ENCODE peak calls at places on chromosomes 1 and 21, in seven cellular contexts. One of them, this sample, is unnamed.

GRCh38 chr1:16226495-16227179 is 10.3 kb downstream of the CPLANE2 start:
- DNase-seq in retinal pigment epithelial cell: no peak
- DNase-seq in fibroblast of mammary gland: no peak
- DNase-seq in GM23248: peak
- DNase-seq in adrenal gland: peak
- DNase-seq in choroid plexus epithelial cell: peak
- DNase-seq in caudate nucleus: peak
- DNase-seq in this sample: no peak

GRCh38 chr1:19529570-19530145 is 44.3 kb upstream of the CAPZB start:
- DNase-seq in fibroblast of mammary gland: no peak
- DNase-seq in GM23248: no peak
- DNase-seq in caudate nucleus: no peak
- DNase-seq in retinal pigment epithelial cell: no peak
- DNase-seq in adrenal gland: no peak
- DNase-seq in choroid plexus epithelial cell: no peak
- DNase-seq in this sample: no peak

GRCh38 chr1:94416901-94417701 is 1.1 kb upstream of the ABCD3 start:
- DNase-seq in choroid plexus epithelial cell: peak
- DNase-seq in fibroblast of mammary gland: peak
- DNase-seq in GM23248: peak
- DNase-seq in adrenal gland: peak
- DNase-seq in retinal pigment epithelial cell: peak
- DNase-seq in caudate nucleus: peak
- DNase-seq in this sample: peak

GRCh38 chr21:32257952-32258785 is 20.7 kb downstream of the MIS18A start:
- DNase-seq in retinal pigment epithelial cell: no peak
- DNase-seq in GM23248: peak
- DNase-seq in fibroblast of mammary gland: peak
- DNase-seq in caudate nucleus: peak
- DNase-seq in adrenal gland: peak
- DNase-seq in choroid plexus epithelial cell: peak
- DNase-seq in this sample: peak

GRCh38 chr1:172070055-172070454 is 228.8 kb downstream of the DNM3 start:
- DNase-seq in caudate nucleus: no peak
- DNase-seq in GM23248: no peak
- DNase-seq in adrenal gland: no peak
- DNase-seq in retinal pigment epithelial cell: no peak
- DNase-seq in choroid plexus epithelial cell: no peak
- DNase-seq in fibroblast of mammary gland: peak
- DNase-seq in this sample: no peak

GRCh38 chr1:41683681-41684500 is 199.4 kb upstream of the EDN2 start:
- DNase-seq in fibroblast of mammary gland: peak
- DNase-seq in choroid plexus epithelial cell: no peak
- DNase-seq in retinal pigment epithelial cell: no peak
- DNase-seq in adrenal gland: peak
- DNase-seq in GM23248: peak
- DNase-seq in caudate nucleus: no peak
- DNase-seq in this sample: no peak

GRCh38 chr1:3902111-3902511 is 2.0 kb upstream of the C1orf174 start:
- DNase-seq in caudate nucleus: no peak
- DNase-seq in adrenal gland: no peak
- DNase-seq in choroid plexus epithelial cell: no peak
- DNase-seq in fibroblast of mammary gland: no peak
- DNase-seq in retinal pigment epithelial cell: no peak
- DNase-seq in GM23248: no peak
- DNase-seq in this sample: no peak

GRCh38 chr1:26478159-26478558 is 5.9 kb downstream of the HMGN2 start:
- DNase-seq in retinal pigment epithelial cell: no peak
- DNase-seq in fibroblast of mammary gland: no peak
- DNase-seq in caudate nucleus: no peak
- DNase-seq in GM23248: no peak
- DNase-seq in choroid plexus epithelial cell: no peak
- DNase-seq in adrenal gland: no peak
- DNase-seq in this sample: no peak

GRCh38 chr1:25572708-25573590 is 29.5 kb downstream of the LDLRAP1 start:
- DNase-seq in adrenal gland: peak
- DNase-seq in retinal pigment epithelial cell: no peak
- DNase-seq in choroid plexus epithelial cell: peak
- DNase-seq in caudate nucleus: no peak
- DNase-seq in GM23248: peak
- DNase-seq in fibroblast of mammary gland: peak
- DNase-seq in this sample: no peak